ENCODE peak calls at places on chromosomes 16 and 17, in nine cellular contexts. E is prostate gland; L is RWPE2; V is tibial nerve; D is CD4-positive, alpha-beta memory T cell; P is small intestine; U is foreskin fibroblast; A is cardiac muscle cell; G is left ventricle myocardium inferior. W is an unnamed sample.

GRCh38 chr16:29806641-29807425 is 504 bp downstream of the MAZ start:
- DNase-seq in E (peak; percentile 29), L (no peak), V (no peak), D (peak; percentile 64), P (no peak), U (peak; percentile 58), A (peak; percentile 62), G (peak; percentile 63), W (peak; percentile 44)

GRCh38 chr17:78748730-78749317 is 33.2 kb downstream of the CYTH1 start:
- DNase-seq in E (peak; percentile 41), L (no peak), V (peak; percentile 69), D (peak; percentile 92), P (peak; percentile 61), U (peak; percentile 74), A (no peak), G (peak; percentile 50), W (peak; percentile 88)

GRCh38 chr17:75404223-75404738 is 1.2 kb downstream of the GRB2 start:
- DNase-seq in E (peak; percentile 54), L (no peak), V (peak; percentile 59), D (peak; percentile 66), P (peak; percentile 82), U (peak; percentile 90), A (peak; percentile 84), G (peak; percentile 30), W (peak; percentile 61)

GRCh38 chr17:32519769-32520701 is 33.2 kb downstream of the CDK5R1 start:
- DNase-seq in E (no peak), L (no peak), V (no peak), D (peak; percentile 84), P (peak; percentile 58), U (peak; percentile 31), A (no peak), G (no peak), W (peak; percentile 51)

GRCh38 chr16:67364610-67365256 is 28.6 kb downstream of the TPPP3 start:
- DNase-seq in E (no peak), L (no peak), V (no peak), D (no peak), P (no peak), U (no peak), A (no peak), G (no peak), W (no peak)

GRCh38 chr17:19342611-19343255 is 19.8 kb downstream of the B9D1 start:
- DNase-seq in E (no peak), L (no peak), V (no peak), D (no peak), P (no peak), U (no peak), A (no peak), G (no peak), W (no peak)

GRCh38 chr16:49596699-49597291 is 223.2 kb downstream of the C16orf78 start:
- DNase-seq in E (no peak), L (no peak), V (no peak), D (no peak), P (no peak), U (no peak), A (no peak), G (no peak), W (no peak)

GRCh38 chr16:19400709-19401108 is 17.0 kb upstream of the TMC5 start:
- DNase-seq in E (no peak), L (no peak), V (no peak), D (no peak), P (no peak), U (no peak), A (no peak), G (no peak), W (no peak)

GRCh38 chr17:63966646-63967265 is 6.0 kb downstream of the SCN4A start:
- DNase-seq in E (no peak), L (no peak), V (no peak), D (peak; percentile 61), P (no peak), U (no peak), A (no peak), G (no peak), W (peak; percentile 70)

GRCh38 chr17:73007447-73007846 is 85.0 kb downstream of the SLC39A11 start:
- DNase-seq in E (no peak), L (no peak), V (no peak), D (no peak), P (peak; percentile 35), U (no peak), A (no peak), G (no peak), W (no peak)

GRCh38 chr17:50586421-50587247 is 26.1 kb downstream of the CACNA1G start:
- DNase-seq in E (no peak), L (no peak), V (no peak), D (peak; percentile 5), P (no peak), U (no peak), A (no peak), G (no peak), W (no peak)

GRCh38 chr16:57892447-57893096 is 78.4 kb downstream of the CNGB1 start:
- DNase-seq in E (no peak), L (no peak), V (no peak), D (no peak), P (peak; percentile 14), U (no peak), A (no peak), G (no peak), W (no peak)

GRCh38 chr17:40290629-40291296 is 3.1 kb downstream of the CDC6 start:
- DNase-seq in E (peak; percentile 58), L (no peak), V (peak; percentile 93), D (no peak), P (peak; percentile 75), U (peak; percentile 95), A (peak; percentile 72), G (no peak), W (peak; percentile 31)

DNA sequence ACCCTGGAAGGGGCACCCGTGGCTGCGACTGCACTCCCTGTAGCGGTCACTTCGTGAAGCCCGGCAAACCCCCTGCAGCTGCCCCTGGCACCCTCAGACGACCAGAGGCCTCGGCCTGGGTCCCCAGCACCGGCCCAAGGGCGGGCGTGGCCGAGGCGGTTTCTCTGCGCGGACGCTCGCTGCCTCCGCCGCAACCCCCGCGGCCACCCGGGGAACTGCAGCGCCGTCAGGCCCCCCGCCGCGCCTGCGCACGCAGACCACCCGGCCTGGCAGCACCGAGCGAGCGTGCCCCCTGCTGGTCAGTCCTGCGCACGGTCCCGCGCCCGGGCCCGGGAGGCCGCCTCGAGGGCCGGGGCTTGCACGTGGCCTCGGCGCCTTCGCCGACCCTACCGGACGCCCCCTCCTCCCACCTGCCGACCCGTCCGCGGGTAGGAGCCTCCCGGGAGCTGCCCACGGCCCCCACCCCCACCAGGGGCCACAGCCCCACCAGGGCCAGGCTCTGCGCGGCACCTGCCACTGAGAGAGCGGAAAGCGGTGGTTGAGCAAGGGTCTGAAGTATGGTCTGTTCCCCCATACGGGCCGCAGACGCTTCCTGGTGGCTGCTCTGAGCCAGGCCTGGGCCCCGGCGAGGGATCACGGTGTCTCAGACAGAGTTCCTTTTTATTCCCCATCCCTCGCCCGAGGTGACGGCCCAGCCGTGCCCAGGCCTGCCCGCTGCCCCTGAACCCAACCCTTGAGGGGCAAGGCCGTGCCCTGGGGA is 11.5 kb upstream of the HS3ST6 start:
- DNase-seq in E (peak; percentile 82), L (no peak), V (peak; percentile 83), D (peak; percentile 82), P (peak; percentile 80), U (peak; percentile 94), A (peak; percentile 91), G (peak; percentile 93), W (peak; percentile 88)
- H3K4me3 ChIP-seq in E (peak overlapping the region; percentile 45), L (peak overlapping the region; percentile 35), V (peak overlapping the region; percentile 55), D (peak overlapping the region; percentile 28), P (peak overlapping the region; percentile 19), U (peak overlapping the region; percentile 47), A (peak overlapping the region; percentile 40), G (peak overlapping the region; percentile 76), W (peak overlapping the region; percentile 48)

GRCh38 chr17:58506354-58507080 is 7.9 kb downstream of the MTMR4 start:
- DNase-seq in E (no peak), L (no peak), V (no peak), D (no peak), P (no peak), U (no peak), A (no peak), G (no peak), W (no peak)
- H3K4me3 ChIP-seq in E (no peak overlapping the region), L (no peak overlapping the region), V (no peak overlapping the region), D (no peak overlapping the region), P (no peak overlapping the region), U (no peak overlapping the region), A (no peak overlapping the region), G (no peak overlapping the region), W (no peak overlapping the region)

DNA sequence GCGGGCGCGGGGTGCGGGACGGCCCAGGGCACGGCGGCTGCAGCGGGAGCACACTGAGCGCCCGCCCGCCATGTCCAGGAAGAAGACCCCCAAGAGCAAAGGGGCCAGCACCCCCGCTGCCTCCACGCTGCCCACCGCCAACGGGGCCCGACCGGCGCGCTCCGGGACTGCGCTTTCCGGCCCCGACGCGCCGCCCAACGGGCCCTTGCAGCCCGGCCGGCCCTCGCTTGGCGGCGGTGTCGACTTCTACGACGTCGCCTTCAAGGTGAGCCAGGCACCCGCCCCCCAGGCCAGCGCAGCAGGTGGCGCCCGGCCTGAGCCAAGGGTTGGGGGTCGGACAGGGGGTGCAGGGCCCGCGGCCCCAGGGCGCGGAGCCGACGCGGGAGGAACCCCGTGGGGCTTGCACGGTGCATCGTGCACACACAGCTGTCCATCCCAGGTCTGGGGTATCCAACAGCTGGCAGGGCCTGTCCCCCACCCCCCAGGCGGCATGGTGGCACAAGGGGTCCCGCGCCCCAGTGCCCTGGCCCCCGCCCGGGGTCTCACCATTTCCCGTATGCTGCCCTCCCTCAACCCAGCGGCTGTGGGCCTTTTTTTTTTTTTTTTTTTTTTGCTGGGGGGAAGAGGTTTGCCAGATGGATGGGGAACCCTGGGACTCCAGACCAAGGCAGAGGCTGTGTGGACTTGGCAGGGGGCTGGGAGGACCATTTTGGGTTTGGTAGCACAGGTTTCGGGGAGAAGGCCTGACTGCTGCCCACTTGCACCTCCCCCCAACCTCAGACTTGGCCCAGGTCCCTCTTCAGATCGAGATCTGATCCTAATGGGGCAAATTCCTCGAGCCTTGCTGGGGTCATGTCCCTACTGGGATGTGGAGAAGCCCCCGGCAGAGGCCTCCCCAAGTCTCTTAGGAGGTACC is 547 bp downstream of the RAB26 start:
- DNase-seq in E (no peak), L (peak; percentile 57), V (no peak), D (peak; percentile 37), P (peak; percentile 23), U (peak; percentile 52), A (no peak), G (no peak), W (no peak)
- H3K4me3 ChIP-seq in E (peak overlapping the region; percentile 46), L (peak overlapping the region; percentile 40), V (peak overlapping the region; percentile 15), D (peak overlapping the region; percentile 35), P (peak overlapping the region; percentile 38), U (peak overlapping the region; percentile 44), A (peak overlapping the region; percentile 40), G (peak overlapping the region; percentile 66), W (no peak overlapping the region)

DNA sequence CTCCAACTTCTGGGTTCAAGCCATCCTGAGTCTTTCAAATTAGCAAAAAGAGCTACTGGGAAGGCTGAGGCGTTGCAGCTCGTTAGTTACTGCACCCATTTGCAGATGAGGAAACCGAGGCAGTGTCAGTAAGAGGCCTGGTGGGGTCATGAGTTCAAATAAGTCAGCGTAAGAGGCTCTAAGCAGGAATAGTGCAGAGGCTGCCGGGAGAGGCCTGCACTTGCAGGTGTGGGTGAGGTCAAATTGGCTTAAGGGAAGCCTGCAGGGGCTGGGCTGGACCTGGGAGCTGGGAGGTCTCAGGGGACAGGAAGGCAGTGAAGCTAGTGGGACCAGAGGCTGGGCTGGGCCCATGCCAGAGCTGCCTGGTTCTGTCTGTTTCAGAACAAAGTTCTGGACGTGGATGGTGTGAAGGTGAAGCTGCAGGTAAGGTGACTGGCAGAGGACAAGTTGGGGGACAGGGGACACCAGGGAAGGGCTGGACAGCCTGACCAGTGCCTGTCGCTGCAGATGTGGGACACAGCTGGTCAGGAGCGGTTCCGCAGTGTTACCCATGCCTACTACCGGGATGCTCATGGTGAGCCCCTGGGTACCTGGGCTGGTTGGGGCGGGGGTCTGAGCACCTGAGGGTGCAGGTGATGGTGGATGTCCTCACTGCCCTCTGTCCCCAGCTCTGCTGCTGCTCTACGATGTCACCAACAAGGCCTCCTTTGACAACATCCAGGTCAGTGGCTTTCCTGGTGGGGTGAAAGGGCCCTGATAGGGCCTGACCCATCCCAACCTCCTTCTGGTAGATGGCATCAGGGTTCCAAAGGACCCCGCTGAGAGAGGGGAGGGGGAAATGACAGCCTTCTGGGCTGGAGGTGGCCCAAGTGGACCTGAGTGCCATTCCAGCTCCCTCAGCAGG is 3.0 kb downstream of the RAB26 start:
- DNase-seq in E (no peak), L (peak; percentile 63), V (no peak), D (peak; percentile 36), P (no peak), U (peak; percentile 41), A (no peak), G (no peak), W (no peak)
- H3K4me3 ChIP-seq in E (no peak overlapping the region), L (no peak overlapping the region), V (no peak overlapping the region), D (no peak overlapping the region), P (no peak overlapping the region), U (no peak overlapping the region), A (no peak overlapping the region), G (no peak overlapping the region), W (no peak overlapping the region)

W was measured in naive thymus-derived CD4-positive, alpha-beta T cell.